ENCODE peak calls at places on chromosomes 1 and 21, in ten cellular contexts. R is tibial artery, L is psoas muscle, K is A549, Y is body of pancreas, U is A673, V is bronchial epithelial cell, T is astrocyte of the spinal cord, Q is stomach, H is heart left ventricle. D is an unnamed sample.

GRCh38 chr21:32794643-32795042 is 23.1 kb upstream of the PAXBP1 start:
- DNase-seq in R (no peak), L (no peak), K (no peak), Y (no peak), U (no peak), V (no peak), T (no peak), Q (no peak), H (no peak), D (no peak)

GRCh38 chr1:10599194-10599861 is 124.6 kb downstream of the PEX14 start:
- DNase-seq in R (no peak), L (no peak), K (peak), Y (no peak), U (no peak), V (peak), T (peak), Q (no peak), H (no peak), D (no peak)

GRCh38 chr1:6111571-6111970 is 65.9 kb downstream of the KCNAB2 start:
- DNase-seq in R (no peak), L (peak), K (no peak), Y (no peak), U (peak), V (no peak), T (no peak), Q (no peak), H (peak), D (no peak)

GRCh38 chr1:154556422-154556821 is 2.0 kb downstream of the UBE2Q1 start:
- DNase-seq in R (no peak), L (no peak), K (no peak), Y (peak), U (no peak), V (no peak), T (no peak), Q (no peak), H (peak), D (no peak)

GRCh38 chr21:31872452-31873274 is at the start of gene HUNK:
- DNase-seq in R (no peak), L (peak), K (peak), Y (peak), U (peak), V (no peak), T (peak), Q (no peak), H (no peak), D (peak)

GRCh38 chr1:63575340-63575826 is 17.8 kb upstream of the PGM1 start:
- DNase-seq in R (no peak), L (no peak), K (no peak), Y (no peak), U (peak), V (peak), T (peak), Q (no peak), H (no peak), D (peak)

GRCh38 chr21:45020629-45021427 is 53.6 kb upstream of the ADARB1 start:
- DNase-seq in R (peak), L (peak), K (no peak), Y (no peak), U (no peak), V (no peak), T (no peak), Q (no peak), H (peak), D (no peak)

GRCh38 chr1:115463347-115463746 is 125.3 kb upstream of the NGF start:
- DNase-seq in R (no peak), L (no peak), K (no peak), Y (peak), U (no peak), V (no peak), T (no peak), Q (no peak), H (no peak), D (no peak)

GRCh38 chr1:170366980-170367379 is 165.0 kb upstream of the GORAB start:
- DNase-seq in R (no peak), L (no peak), K (no peak), Y (no peak), U (no peak), V (no peak), T (no peak), Q (no peak), H (no peak), D (no peak)

GRCh38 chr21:44519346-44520325 is 20.4 kb downstream of the KRTAP10-1 start:
- DNase-seq in R (peak), L (peak), K (no peak), Y (no peak), U (no peak), V (no peak), T (no peak), Q (no peak), H (no peak), D (no peak)

GRCh38 chr1:50705041-50705440 is 255.0 kb downstream of the FAF1 start:
- DNase-seq in R (no peak), L (no peak), K (no peak), Y (no peak), U (no peak), V (peak), T (no peak), Q (no peak), H (no peak), D (no peak)

GRCh38 chr1:52674497-52675384 is 23.4 kb downstream of the COA7 start:
- DNase-seq in R (peak), L (no peak), K (no peak), Y (no peak), U (peak), V (peak), T (no peak), Q (no peak), H (no peak), D (no peak)

GRCh38 chr1:112954059-112954458 is 1.9 kb downstream of the SLC16A1 start:
- DNase-seq in R (no peak), L (no peak), K (no peak), Y (no peak), U (no peak), V (no peak), T (peak), Q (no peak), H (no peak), D (no peak)

GRCh38 chr21:31682625-31683024 is 23.1 kb downstream of the SOD1 start:
- DNase-seq in R (no peak), L (no peak), K (no peak), Y (no peak), U (no peak), V (no peak), T (no peak), Q (no peak), H (no peak), D (no peak)

GRCh38 chr1:97163591-97164275 is 442.1 kb downstream of the PTBP2 start:
- DNase-seq in R (no peak), L (no peak), K (no peak), Y (no peak), U (no peak), V (no peak), T (no peak), Q (no peak), H (no peak), D (peak)

GRCh38 chr1:165580931-165581871 is 37.4 kb downstream of the LRRC52 start:
- DNase-seq in R (no peak), L (no peak), K (no peak), Y (no peak), U (no peak), V (peak), T (no peak), Q (no peak), H (no peak), D (no peak)

GRCh38 chr1:27403065-27403726 is 10.8 kb downstream of the GPR3 start:
- DNase-seq in R (peak), L (peak), K (no peak), Y (no peak), U (no peak), V (peak), T (peak), Q (no peak), H (peak), D (no peak)

GRCh38 chr1:199243423-199244061 is 604.7 kb downstream of the PTPRC start:
- DNase-seq in R (no peak), L (peak), K (peak), Y (peak), U (peak), V (peak), T (peak), Q (peak), H (peak), D (peak)

GRCh38 chr1:117189726-117190125 is 21.0 kb downstream of the VTCN1 start:
- DNase-seq in R (no peak), L (no peak), K (no peak), Y (no peak), U (no peak), V (no peak), T (no peak), Q (no peak), H (no peak), D (no peak)

GRCh38 chr1:72178266-72178665 is 104.1 kb downstream of the NEGR1 start:
- DNase-seq in R (no peak), L (no peak), K (no peak), Y (no peak), U (peak), V (peak), T (peak), Q (no peak), H (no peak), D (no peak)

GRCh38 chr1:24141311-24141997 is 1.5 kb downstream of the IL22RA1 start:
- DNase-seq in R (no peak), L (no peak), K (no peak), Y (peak), U (no peak), V (no peak), T (no peak), Q (no peak), H (no peak), D (no peak)

GRCh38 chr1:229539868-229540506 is 18.5 kb downstream of the ABCB10 start:
- DNase-seq in R (no peak), L (no peak), K (no peak), Y (no peak), U (no peak), V (no peak), T (no peak), Q (no peak), H (no peak), D (no peak)

GRCh38 chr1:20551945-20552727 is at the start of gene FAM43B:
- DNase-seq in R (no peak), L (peak), K (peak), Y (peak), U (peak), V (no peak), T (no peak), Q (no peak), H (peak), D (peak)

GRCh38 chr1:10943991-10944730 is 68.3 kb upstream of the TARDBP start:
- DNase-seq in R (no peak), L (no peak), K (no peak), Y (no peak), U (peak), V (no peak), T (peak), Q (peak), H (no peak), D (no peak)

GRCh38 chr1:60621524-60621923 is 460.8 kb upstream of the NFIA start:
- DNase-seq in R (no peak), L (no peak), K (no peak), Y (no peak), U (peak), V (no peak), T (peak), Q (peak), H (no peak), D (no peak)

GRCh38 chr1:202752799-202753198 is 42.5 kb upstream of the SYT2 start:
- DNase-seq in R (no peak), L (no peak), K (no peak), Y (no peak), U (no peak), V (no peak), T (no peak), Q (no peak), H (no peak), D (no peak)

GRCh38 chr1:234933475-234933874 is 195.2 kb downstream of the TOMM20 start:
- DNase-seq in R (peak), L (peak), K (no peak), Y (peak), U (no peak), V (peak), T (peak), Q (peak), H (peak), D (peak)

GRCh38 chr1:191368891-191369654 is 789.2 kb upstream of the RGS18 start:
- DNase-seq in R (no peak), L (no peak), K (no peak), Y (peak), U (no peak), V (no peak), T (no peak), Q (no peak), H (no peak), D (no peak)

DNA sequence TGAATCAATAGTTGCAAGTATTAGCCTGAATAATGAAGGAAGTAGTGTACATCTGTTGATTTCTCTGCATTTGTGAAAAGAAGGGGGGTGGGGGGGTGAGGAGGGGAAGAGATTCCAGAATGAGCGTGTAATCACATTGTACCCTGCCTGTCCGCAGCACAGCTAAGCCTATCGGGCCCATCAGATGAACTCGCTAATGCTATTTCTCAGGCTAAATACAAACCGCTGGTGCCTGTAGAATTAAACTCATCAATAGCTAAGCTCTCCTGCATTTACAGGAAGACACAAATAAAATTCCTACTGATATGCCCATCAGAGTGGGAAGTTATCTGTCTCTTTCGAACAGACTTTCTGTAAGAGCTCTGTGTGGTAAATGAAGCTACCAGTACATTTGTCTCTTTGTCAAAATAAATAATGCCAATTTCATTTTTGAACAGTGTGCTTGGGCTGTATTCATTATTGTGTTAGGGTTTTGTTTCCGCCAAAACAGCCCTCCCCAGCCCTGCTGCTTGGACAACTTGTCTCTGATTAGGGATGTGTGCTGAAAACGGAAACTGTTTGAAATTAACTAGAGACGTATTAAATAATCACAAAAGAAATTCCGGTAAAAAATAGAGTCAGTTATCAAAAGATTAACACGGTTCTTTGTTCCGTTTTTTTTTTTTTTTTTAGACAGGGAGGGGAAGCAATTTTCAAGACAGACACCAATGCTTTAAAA is 305.4 kb downstream of the TTLL7 start:
- DNase-seq in R (no peak), L (no peak), K (no peak), Y (no peak), U (peak), V (no peak), T (peak), Q (no peak), H (no peak), D (no peak)
- H3K4me3 ChIP-seq in R (peak), L (peak), K (no peak), Y (no peak), U (peak), V (no peak), T (peak), Q (peak), H (peak), D (peak)

DNA sequence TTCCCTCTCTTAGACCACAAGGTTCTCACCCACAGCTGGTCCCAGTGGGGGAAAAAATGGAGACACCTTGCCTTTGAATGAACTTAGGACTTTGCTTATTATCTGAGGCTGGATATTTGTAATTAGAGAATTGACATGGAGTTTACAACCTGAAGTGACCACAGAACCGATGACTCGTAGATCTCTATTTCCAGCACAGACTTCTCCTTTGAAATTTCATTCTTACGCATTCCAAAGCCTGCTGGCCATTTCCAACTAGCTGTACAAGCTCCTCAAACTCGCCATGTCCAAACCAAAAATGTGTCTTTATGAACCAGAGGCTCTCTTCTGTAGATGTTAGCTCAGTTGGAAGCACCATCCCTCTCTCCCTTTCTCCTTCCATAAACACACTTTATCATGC is 12.0 kb downstream of the RAB7B start:
- DNase-seq in R (no peak), L (no peak), K (no peak), Y (no peak), U (no peak), V (no peak), T (peak), Q (no peak), H (no peak), D (no peak)
- TF ChIP-seq CTCF in R (no peak), L (no peak), K (no peak), Y (no peak), U (no peak), V (no peak), T (no peak), Q (no peak), H (no peak), D (no peak)

GRCh38 chr21:41507521-41508414 is at the start of gene TMPRSS2:
- DNase-seq in R (no peak), L (no peak), K (no peak), Y (peak), U (no peak), V (no peak), T (no peak), Q (peak), H (no peak), D (no peak)

GRCh38 chr21:41506526-41507520 is 1.1 kb downstream of the TMPRSS2 start:
- DNase-seq in R (no peak), L (no peak), K (no peak), Y (peak), U (no peak), V (no peak), T (no peak), Q (peak), H (no peak), D (no peak)

GRCh38 chr21:41509206-41509496 is 1.2 kb upstream of the TMPRSS2 start:
- DNase-seq in R (no peak), L (no peak), K (no peak), Y (no peak), U (no peak), V (no peak), T (no peak), Q (no peak), H (no peak), D (no peak)

GRCh38 chr21:41509733-41510132 is 1.8 kb upstream of the TMPRSS2 start:
- DNase-seq in R (no peak), L (no peak), K (no peak), Y (no peak), U (no peak), V (no peak), T (no peak), Q (no peak), H (no peak), D (no peak)

GRCh38 chr21:41508415-41509205 is 652 bp upstream of the TMPRSS2 start:
- DNase-seq in R (no peak), L (no peak), K (no peak), Y (no peak), U (no peak), V (no peak), T (no peak), Q (no peak), H (no peak), D (no peak)
- H3K4me3 ChIP-seq in R (no peak), L (no peak), K (peak), Y (no peak), U (no peak), V (peak), T (no peak), Q (peak), H (peak), D (no peak)

DNA sequence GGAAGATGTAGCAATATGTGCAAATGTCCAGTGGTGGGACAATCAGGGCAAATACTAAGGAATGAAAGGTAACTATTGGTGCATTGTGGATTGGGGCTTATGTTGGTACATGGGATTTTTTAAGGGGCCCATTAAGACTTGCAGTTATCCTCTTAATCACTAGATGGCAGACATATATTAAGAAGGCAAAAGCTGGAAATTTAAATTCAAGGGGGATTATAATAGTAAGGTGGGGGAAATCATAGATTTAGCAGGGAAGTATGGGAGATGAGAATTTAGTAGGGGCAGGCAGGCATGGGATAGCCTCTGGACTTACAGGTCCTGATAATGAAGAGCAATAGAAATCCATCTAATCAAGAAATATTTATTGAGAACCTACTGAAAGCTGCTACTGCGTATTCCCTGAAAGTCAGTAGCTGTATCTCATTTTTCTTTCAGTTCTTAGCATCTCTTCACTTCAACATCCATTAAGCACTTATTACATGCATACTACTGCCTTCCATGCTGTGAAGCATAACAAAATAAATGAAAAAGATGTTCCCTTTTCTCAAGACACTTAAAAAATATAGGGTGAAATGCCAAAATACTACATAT is 251.8 kb downstream of the CRB1 start:
- DNase-seq in R (no peak), L (no peak), K (peak), Y (no peak), U (peak), V (peak), T (peak), Q (no peak), H (no peak), D (peak)
- TF ChIP-seq CTCF in R (peak), L (peak), K (peak), Y (no peak), U (peak), V (no peak), T (peak), Q (no peak), H (no peak), D (peak)

GRCh38 chr1:40825430-40825778 is 36.8 kb downstream of the CITED4 start:
- DNase-seq in R (no peak), L (no peak), K (no peak), Y (no peak), U (no peak), V (no peak), T (no peak), Q (no peak), H (no peak), D (peak)
- H3K4me3 ChIP-seq in R (no peak), L (no peak), K (no peak), Y (no peak), U (no peak), V (no peak), T (no peak), Q (no peak), H (no peak), D (no peak)

GRCh38 chr1:68384321-68384813 is 65.4 kb downstream of the RPE65 start:
- DNase-seq in R (no peak), L (no peak), K (peak), Y (no peak), U (peak), V (peak), T (peak), Q (no peak), H (peak), D (no peak)
- TF ChIP-seq CTCF in R (no peak), L (peak), K (peak), Y (peak), U (peak), V (peak), T (peak), Q (no peak), H (no peak), D (no peak)

GRCh38 chr1:110148961-110149360 is 1.3 kb upstream of the SLC6A17 start:
- DNase-seq in R (no peak), L (no peak), K (peak), Y (no peak), U (peak), V (peak), T (no peak), Q (no peak), H (no peak), D (peak)

GRCh38 chr1:110150330-110151174 is at the start of gene SLC6A17:
- DNase-seq in R (peak), L (no peak), K (peak), Y (no peak), U (peak), V (peak), T (peak), Q (no peak), H (no peak), D (peak)

GRCh38 chr1:110152133-110152785 is 2.0 kb downstream of the SLC6A17 start:
- DNase-seq in R (peak), L (no peak), K (peak), Y (no peak), U (no peak), V (peak), T (no peak), Q (no peak), H (no peak), D (no peak)

GRCh38 chr1:110153407-110153950 is 3.2 kb downstream of the SLC6A17 start:
- DNase-seq in R (peak), L (no peak), K (no peak), Y (no peak), U (no peak), V (no peak), T (no peak), Q (no peak), H (no peak), D (no peak)

GRCh38 chr1:110151175-110151715 is 951 bp downstream of the SLC6A17 start:
- DNase-seq in R (peak), L (no peak), K (no peak), Y (no peak), U (no peak), V (no peak), T (no peak), Q (no peak), H (no peak), D (no peak)
- H3K4me3 ChIP-seq in R (peak), L (peak), K (peak), Y (no peak), U (no peak), V (no peak), T (no peak), Q (peak), H (no peak), D (no peak)

GRCh38 chr21:43361127-43361492 is 65.8 kb downstream of the SIK1 start:
- DNase-seq in R (no peak), L (peak), K (no peak), Y (no peak), U (no peak), V (peak), T (no peak), Q (no peak), H (peak), D (peak)
- TF ChIP-seq CTCF in R (no peak), L (no peak), K (no peak), Y (no peak), U (no peak), V (peak), T (no peak), Q (no peak), H (no peak), D (no peak)